ENCODE peak calls at places on chromosome 3, in six cellular contexts. Y, R, B, W, T and P are unnamed samples.

GRCh38 chr3:170953736-170954135 is 45.3 kb upstream of the EIF5A2 start:
- DNase-seq in B (no peak), W (no peak), R (no peak), T (no peak), Y (no peak), P (no peak)

GRCh38 chr3:134640872-134641470 is 9.9 kb downstream of the KY start:
- DNase-seq in T (no peak), B (peak; percentile 32), Y (no peak), W (no peak), R (no peak), P (peak; percentile 44)

GRCh38 chr3:107220538-107220937 is 156.7 kb upstream of the CCDC54 start:
- DNase-seq in R (no peak), B (no peak), T (no peak), Y (no peak), W (no peak), P (no peak)

GRCh38 chr3:161475905-161476304 is 20.7 kb upstream of the OTOL1 start:
- DNase-seq in B (no peak), Y (no peak), W (no peak), R (no peak), T (no peak), P (no peak)

GRCh38 chr3:46669191-46669999 is 24.1 kb downstream of the ALS2CL start:
- DNase-seq in W (peak; percentile 47), R (peak; percentile 41), B (no peak), Y (peak; percentile 15), T (peak; percentile 16), P (no peak)

GRCh38 chr3:36969540-36970432 is 23.1 kb downstream of the EPM2AIP1 start:
- DNase-seq in Y (no peak), W (no peak), B (peak; percentile 66), R (no peak), T (peak; percentile 25), P (no peak)

GRCh38 chr3:157300091-157300490 is 136.6 kb upstream of the PTX3 start:
- DNase-seq in T (no peak), W (no peak), R (no peak), B (no peak), Y (no peak), P (no peak)

GRCh38 chr3:129593595-129594339 is 12.7 kb downstream of the PLXND1 start:
- DNase-seq in R (no peak), B (peak; percentile 74), W (no peak), T (no peak), Y (no peak), P (no peak)

GRCh38 chr3:187587012-187587544 is 83.1 kb downstream of the SST start:
- DNase-seq in Y (no peak), T (no peak), R (no peak), B (no peak), W (no peak), P (no peak)

GRCh38 chr3:50327129-50327528 is 894 bp downstream of the TUSC2 start:
- DNase-seq in W (no peak), Y (no peak), B (no peak), T (no peak), R (no peak), P (no peak)

GRCh38 chr3:56137406-56137805 is 330.9 kb downstream of the ERC2 start:
- DNase-seq in Y (no peak), T (no peak), W (no peak), B (peak; percentile 91), R (no peak), P (no peak)

GRCh38 chr3:24867783-24868182 is 373.1 kb upstream of the THRB start:
- DNase-seq in R (no peak), Y (no peak), T (no peak), W (no peak), B (no peak), P (no peak)

GRCh38 chr3:181700168-181701087 is 11.3 kb upstream of the SOX2 start:
- DNase-seq in B (peak; percentile 89), T (peak; percentile 50), W (no peak), Y (no peak), R (no peak), P (no peak)

GRCh38 chr3:87246662-87247061 is 19.6 kb downstream of the CHMP2B start:
- DNase-seq in R (no peak), Y (no peak), B (no peak), W (no peak), T (no peak), P (no peak)

GRCh38 chr3:40620151-40620550 is 95.4 kb downstream of the ZNF621 start:
- DNase-seq in R (no peak), W (no peak), B (no peak), Y (no peak), T (no peak), P (peak; percentile 36)

GRCh38 chr3:183306798-183307671 is 54.0 kb downstream of the B3GNT5 start:
- DNase-seq in Y (peak; percentile 82), R (peak; percentile 91), W (peak; percentile 81), B (no peak), T (peak; percentile 76), P (no peak)

GRCh38 chr3:33437556-33438283 is 2.5 kb downstream of the UBP1 start:
- DNase-seq in R (no peak), Y (no peak), W (no peak), B (peak; percentile 70), T (no peak), P (no peak)

GRCh38 chr3:16124636-16125035 is 49.8 kb upstream of the GALNT15 start:
- DNase-seq in W (no peak), T (no peak), B (no peak), Y (no peak), R (no peak), P (no peak)

GRCh38 chr3:157445897-157446296 is 9.2 kb downstream of the PTX3 start:
- DNase-seq in Y (no peak), W (no peak), T (no peak), B (peak; percentile 33), R (no peak), P (no peak)

GRCh38 chr3:33915796-33916589 is 117.6 kb downstream of the PDCD6IP start:
- DNase-seq in Y (no peak), T (no peak), B (no peak), R (no peak), W (no peak), P (no peak)

GRCh38 chr3:178483704-178484103 is 52.5 kb upstream of the KCNMB2 start:
- DNase-seq in T (no peak), R (no peak), W (no peak), Y (no peak), B (no peak), P (no peak)

GRCh38 chr3:87260270-87260669 is 16.1 kb downstream of the POU1F1 start:
- DNase-seq in B (peak; percentile 66), Y (peak; percentile 40), R (no peak), W (no peak), T (no peak), P (no peak)

GRCh38 chr3:110995461-110996226 is 76.0 kb upstream of the NECTIN3 start:
- DNase-seq in Y (no peak), B (peak; percentile 6), T (no peak), W (no peak), R (no peak), P (no peak)

GRCh38 chr3:32643354-32643753 is 41.6 kb upstream of the CNOT10 start:
- DNase-seq in R (no peak), W (no peak), T (no peak), B (no peak), Y (no peak), P (no peak)

GRCh38 chr3:57952208-57952631 is 56.0 kb upstream of the FLNB start:
- DNase-seq in T (peak; percentile 74), R (no peak), B (peak; percentile 84), Y (peak; percentile 80), W (peak; percentile 95), P (no peak)

GRCh38 chr3:135310317-135310716 is 515.3 kb downstream of the EPHB1 start:
- DNase-seq in T (no peak), R (no peak), B (no peak), W (no peak), Y (no peak), P (no peak)

GRCh38 chr3:123025642-123026521 is 1.7 kb downstream of the SEMA5B start:
- DNase-seq in W (no peak), Y (no peak), R (peak; percentile 67), T (peak; percentile 49), B (no peak), P (no peak)

GRCh38 chr3:66396161-66396760 is 104.6 kb downstream of the LRIG1 start:
- DNase-seq in W (peak; percentile 60), Y (peak; percentile 16), T (no peak), B (no peak), R (peak; percentile 31), P (no peak)

GRCh38 chr3:40899286-40899712 is 300.0 kb upstream of the CTNNB1 start:
- DNase-seq in R (no peak), W (no peak), T (no peak), B (no peak), Y (no peak), P (no peak)

GRCh38 chr3:54533856-54534255 is 394.0 kb downstream of the LRTM1 start:
- DNase-seq in R (no peak), T (no peak), Y (no peak), B (no peak), W (no peak), P (peak; percentile 19)
- TF ChIP-seq CTCF in R (no peak), T (no peak), Y (no peak), B (no peak), W (no peak), P (no peak)

GRCh38 chr3:125679258-125679657 is 84.0 kb upstream of the OSBPL11 start:
- DNase-seq in W (no peak), R (no peak), Y (no peak), B (no peak), T (no peak), P (no peak)
- TF ChIP-seq CTCF in W (no peak), R (no peak), Y (no peak), B (no peak), T (no peak), P (no peak)

DNA sequence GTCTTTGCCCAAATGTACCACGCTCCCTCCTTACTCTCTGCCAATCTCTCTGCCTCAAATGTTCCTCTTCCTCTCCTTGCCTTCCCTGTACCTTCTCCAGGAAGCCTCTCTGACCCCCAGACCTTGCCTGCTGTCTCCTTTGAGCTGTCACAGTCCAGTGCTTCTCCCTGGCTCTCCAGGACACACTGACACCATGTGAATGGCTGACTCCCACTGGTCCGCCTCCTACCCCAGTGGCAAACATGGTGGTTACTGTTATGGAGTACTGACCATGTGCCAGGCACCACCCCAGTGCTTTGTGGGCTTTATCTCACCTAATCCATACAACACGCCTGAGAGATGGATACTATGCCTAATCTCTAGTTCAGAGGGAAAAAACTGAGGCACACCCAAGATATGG is 141.9 kb downstream of the TPRA1 start:
- DNase-seq in Y (peak; percentile 9), B (no peak), R (no peak), W (no peak), T (peak; percentile 6), P (peak; percentile 63)
- TF ChIP-seq CTCF in Y (no peak), B (no peak), R (no peak), W (no peak), T (no peak), P (no peak)

GRCh38 chr3:160224811-160225180 is 426 bp upstream of the C3orf80 start:
- DNase-seq in Y (no peak), W (no peak), T (no peak), B (no peak), R (no peak), P (no peak)

GRCh38 chr3:160226740-160227048 is 1.5 kb downstream of the C3orf80 start:
- DNase-seq in R (no peak), W (no peak), T (no peak), B (no peak), Y (no peak), P (no peak)

GRCh38 chr3:160224256-160224655 is 966 bp upstream of the C3orf80 start:
- DNase-seq in Y (no peak), T (no peak), R (no peak), B (no peak), W (no peak), P (no peak)

GRCh38 chr3:160226026-160226739 is 961 bp downstream of the C3orf80 start:
- DNase-seq in W (peak; percentile 69), Y (no peak), B (no peak), R (peak; percentile 80), T (no peak), P (no peak)

GRCh38 chr3:160225181-160226025 is at the start of gene C3orf80:
- DNase-seq in R (peak; percentile 89), B (peak; percentile 57), W (peak; percentile 87), T (peak; percentile 32), Y (peak; percentile 35), P (no peak)
- TF ChIP-seq CTCF in R (no peak), B (no peak), W (no peak), T (no peak), Y (peak; percentile 13), P (peak; percentile 21)